ENCODE peak calls at places on chromosome 13, in four cellular contexts. G is PC-9; S is naive thymus-derived CD4-positive, alpha-beta T cell; H is fibroblast of lung. R is an unnamed sample.

GRCh38 chr13:114004416-114005205 is 30.7 kb upstream of the C13orf46 start:
- DNase-seq in G (no peak), S (no peak), H (peak; percentile 62), R (peak; percentile 39)

GRCh38 chr13:24035411-24035810 is 125.1 kb upstream of the SPATA13 start:
- DNase-seq in G (peak; percentile 58), S (no peak), H (no peak), R (no peak)

GRCh38 chr13:20553309-20553708 is 13.6 kb upstream of the IFT88 start:
- DNase-seq in G (no peak), S (no peak), H (no peak), R (no peak)

GRCh38 chr13:30895773-30896172 is 10.3 kb upstream of the MEDAG start:
- DNase-seq in G (peak; percentile 41), S (no peak), H (peak; percentile 91), R (peak; percentile 52)

GRCh38 chr13:50126378-50127016 is 111.3 kb downstream of the KCNRG start:
- DNase-seq in G (peak; percentile 58), S (no peak), H (peak; percentile 35), R (no peak)

GRCh38 chr13:102812616-102813287 is 13.8 kb downstream of the BIVM start:
- DNase-seq in G (no peak), S (no peak), H (peak; percentile 55), R (no peak)

GRCh38 chr13:113734099-113734825 is 24.8 kb upstream of the TMEM255B start:
- DNase-seq in G (no peak), S (no peak), H (no peak), R (no peak)

GRCh38 chr13:23868521-23868920 is 20.7 kb downstream of the MIPEP start:
- DNase-seq in G (peak; percentile 39), S (no peak), H (peak; percentile 77), R (no peak)

GRCh38 chr13:31090921-31091624 is 70.6 kb downstream of the HSPH1 start:
- DNase-seq in G (no peak), S (no peak), H (peak; percentile 23), R (no peak)

GRCh38 chr13:29875646-29876045 is 25.2 kb upstream of the UBL3 start:
- DNase-seq in G (peak; percentile 38), S (no peak), H (no peak), R (no peak)

GRCh38 chr13:96792188-96792587 is 202.1 kb downstream of the OXGR1 start:
- DNase-seq in G (no peak), S (no peak), H (no peak), R (no peak)

GRCh38 chr13:75723927-75724326 is 87.8 kb downstream of the LMO7 start:
- DNase-seq in G (no peak), S (no peak), H (no peak), R (no peak)

GRCh38 chr13:24087611-24088235 is 72.8 kb upstream of the SPATA13 start:
- DNase-seq in G (no peak), S (no peak), H (no peak), R (no peak)

GRCh38 chr13:35917252-35917941 is 213.8 kb downstream of the DCLK1 start:
- DNase-seq in G (no peak), S (no peak), H (peak; percentile 56), R (no peak)

GRCh38 chr13:107534548-107534947 is 680.8 kb downstream of the LIG4 start:
- DNase-seq in G (no peak), S (no peak), H (peak; percentile 40), R (no peak)

GRCh38 chr13:49627831-49628652 is at the start of gene ARL11:
- DNase-seq in G (no peak), S (peak; percentile 66), H (no peak), R (peak; percentile 64)

GRCh38 chr13:103157034-103157433 is 90.8 kb upstream of the SLC10A2 start:
- DNase-seq in G (peak; percentile 85), S (no peak), H (no peak), R (no peak)

GRCh38 chr13:57030671-57031070 is 110.0 kb upstream of the PRR20A start:
- DNase-seq in G (no peak), S (no peak), H (no peak), R (no peak)

GRCh38 chr13:63425131-63425530 is 2009.5 kb upstream of the PCDH20 start:
- DNase-seq in G (no peak), S (no peak), H (peak; percentile 42), R (no peak)

GRCh38 chr13:49367640-49368431 is 76.0 kb downstream of the CAB39L start:
- DNase-seq in G (no peak), S (no peak), H (peak; percentile 37), R (no peak)

GRCh38 chr13:50914301-50914700 is 4.7 kb downstream of the RNASEH2B start:
- DNase-seq in G (no peak), S (no peak), H (peak; percentile 45), R (no peak)

GRCh38 chr13:41956272-41956671 is 4.6 kb downstream of the VWA8 start:
- DNase-seq in G (no peak), S (no peak), H (no peak), R (no peak)

GRCh38 chr13:91369432-91369831 is 21.9 kb downstream of the MIR17HG start:
- DNase-seq in G (no peak), S (no peak), H (peak; percentile 67), R (no peak)

GRCh38 chr13:24050292-24050711 is 110.2 kb upstream of the SPATA13 start:
- DNase-seq in G (no peak), S (no peak), H (peak; percentile 79), R (peak; percentile 36)

GRCh38 chr13:62643007-62643483 is 1227.4 kb upstream of the PCDH20 start:
- DNase-seq in G (peak; percentile 64), S (no peak), H (peak; percentile 41), R (no peak)

GRCh38 chr13:47306991-47307390 is 410.1 kb upstream of the HTR2A start:
- DNase-seq in G (no peak), S (no peak), H (no peak), R (no peak)
- H3K27ac ChIP-seq in G (no peak overlapping the region), S (no peak overlapping the region), H (no peak overlapping the region), R (no peak overlapping the region)

DNA sequence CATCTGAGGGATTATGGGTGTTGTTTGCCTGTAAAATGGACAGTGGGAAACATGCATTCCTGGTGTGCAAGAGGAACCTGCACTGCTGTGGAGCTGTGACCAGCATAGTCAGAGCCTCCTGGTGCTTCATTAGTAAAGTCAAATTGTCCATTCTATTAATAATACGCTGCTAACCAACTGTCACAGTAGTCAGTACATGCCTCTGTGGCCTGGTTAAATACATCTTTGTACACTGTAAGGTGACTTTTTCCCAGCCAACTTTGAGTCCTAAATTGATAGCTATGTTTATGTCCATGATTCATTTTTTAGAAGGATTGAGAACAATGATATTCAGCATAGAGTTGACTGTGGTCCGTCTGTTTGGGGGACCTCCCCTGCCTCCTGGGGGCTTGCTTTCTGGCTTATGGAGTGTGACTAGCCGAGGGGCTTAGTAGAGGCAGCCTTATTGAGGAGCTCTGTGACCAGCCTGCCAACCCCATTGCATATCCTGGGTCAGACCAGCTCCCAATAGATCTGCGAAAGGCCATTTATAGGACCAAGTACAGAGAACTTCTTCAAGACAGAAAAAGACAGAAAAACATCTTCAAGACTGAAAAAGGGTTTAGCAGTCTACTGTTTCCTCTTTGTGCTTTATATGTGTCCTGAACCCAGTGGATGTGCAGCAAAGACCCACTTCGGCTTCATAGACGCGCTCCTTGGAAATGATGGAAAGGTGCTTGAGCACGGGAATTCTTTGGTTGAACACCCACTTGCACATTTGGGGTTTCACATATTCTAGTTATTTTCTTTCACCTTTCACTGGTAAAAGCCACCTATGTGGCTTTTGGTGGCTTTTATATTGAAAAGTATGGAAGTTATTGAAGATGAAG is 4.3 kb downstream of the GPR183 start:
- DNase-seq in G (no peak), S (no peak), H (no peak), R (no peak)
- H3K27ac ChIP-seq in G (no peak overlapping the region), S (peak overlapping the region; percentile 88), H (no peak overlapping the region), R (no peak overlapping the region)

GRCh38 chr13:92963029-92963428 is 263.6 kb upstream of the GPC6 start:
- DNase-seq in G (no peak), S (no peak), H (peak; percentile 70), R (no peak)
- H3K27ac ChIP-seq in G (no peak overlapping the region), S (no peak overlapping the region), H (no peak overlapping the region), R (no peak overlapping the region)

DNA sequence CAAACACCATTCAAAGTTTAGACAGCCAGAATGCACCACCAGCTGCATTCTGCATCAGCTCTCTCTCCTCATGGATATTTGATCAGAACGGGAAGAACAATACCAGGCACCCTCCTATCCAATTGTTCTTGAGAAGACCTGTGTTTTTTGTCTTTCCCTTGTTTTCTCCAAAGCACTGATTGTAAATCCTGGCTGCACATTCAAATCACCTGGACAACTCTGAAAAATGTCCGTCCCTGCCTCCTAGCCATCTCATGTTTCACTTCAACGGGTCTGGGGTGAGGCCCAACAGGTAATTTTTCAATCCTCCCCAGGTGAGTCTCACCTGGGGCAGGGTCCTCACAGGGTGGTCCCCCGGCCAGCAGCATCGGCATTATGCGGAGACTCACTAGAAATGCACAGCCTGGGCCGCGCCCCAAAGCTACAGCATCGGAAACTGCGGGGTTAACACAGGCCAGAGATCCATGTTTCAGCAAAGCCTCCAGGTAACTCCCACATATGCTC is 5.5 kb downstream of the IRS2 start:
- DNase-seq in G (no peak), S (no peak), H (no peak), R (no peak)
- H3K27ac ChIP-seq in G (peak overlapping the region; percentile 83), S (no peak overlapping the region), H (no peak overlapping the region), R (no peak overlapping the region)